ENCODE peak calls at places on chromosomes 12 and 14, in four cellular contexts. O is neuronal stem cell, J is mesenchymal stem cell, B is H9. N is an unnamed sample.

GRCh38 chr14:38592764-38593442 is 337.0 kb upstream of the CLEC14A start:
- DNase-seq in J (no peak), O (no peak), B (no peak), N (no peak)

GRCh38 chr12:34392741-34393085 is 370.4 kb downstream of the ALG10 start:
- DNase-seq in B (peak), O (no peak), J (no peak), N (no peak)

GRCh38 chr14:90600619-90601018 is 203.8 kb downstream of the CALM1 start:
- DNase-seq in B (no peak), O (no peak), J (no peak), N (no peak)

GRCh38 chr14:70571139-70571538 is 29.3 kb downstream of the MED6 start:
- DNase-seq in B (no peak), O (no peak), J (no peak), N (no peak)

GRCh38 chr12:3746758-3747157 is 6.2 kb downstream of the CRACR2A start:
- DNase-seq in J (no peak), B (peak), O (no peak), N (no peak)

GRCh38 chr14:102731101-102731870 is 46.0 kb upstream of the TRAF3 start:
- DNase-seq in B (no peak), J (no peak), O (no peak), N (no peak)

GRCh38 chr12:25957898-25958253 is 606 bp upstream of the RASSF8 start:
- DNase-seq in B (no peak), J (peak), O (no peak), N (peak)

GRCh38 chr14:50186088-50186487 is 45.3 kb downstream of the SOS2 start:
- DNase-seq in B (no peak), J (no peak), O (no peak), N (no peak)

GRCh38 chr12:13079440-13079906 is 24.0 kb downstream of the GSG1 start:
- DNase-seq in B (peak), J (no peak), O (no peak), N (peak)

GRCh38 chr12:123115409-123116111 is 35.3 kb downstream of the PITPNM2 start:
- DNase-seq in J (peak), B (no peak), O (no peak), N (no peak)

GRCh38 chr14:65035049-65035448 is 48.4 kb downstream of the FNTB start:
- DNase-seq in O (no peak), B (no peak), J (no peak), N (no peak)

GRCh38 chr12:48002179-48002601 is 2.1 kb downstream of the COL2A1 start:
- DNase-seq in J (no peak), B (peak), O (peak), N (peak)

GRCh38 chr14:67108230-67108629 is 81.0 kb upstream of the GARIN2 start:
- DNase-seq in O (no peak), B (no peak), J (no peak), N (no peak)

GRCh38 chr14:76574416-76574815 is 186.9 kb upstream of the VASH1 start:
- DNase-seq in J (no peak), O (no peak), B (no peak), N (no peak)

GRCh38 chr14:75147423-75148071 is 20.7 kb upstream of the NEK9 start:
- DNase-seq in B (peak), J (peak), O (peak), N (peak)

GRCh38 chr14:47269788-47270492 is 405.5 kb downstream of the MDGA2 start:
- DNase-seq in B (no peak), J (peak), O (no peak), N (no peak)

GRCh38 chr12:43835656-43836454 is at the start of gene TMEM117:
- DNase-seq in J (peak), O (peak), B (peak), N (peak)

GRCh38 chr12:101891462-101891971 is 14.1 kb downstream of the DRAM1 start:
- DNase-seq in O (no peak), J (peak), B (no peak), N (no peak)

GRCh38 chr12:2640709-2641108 is 154.1 kb upstream of the FKBP4 start:
- DNase-seq in J (peak), B (peak), O (no peak), N (peak)

GRCh38 chr14:103541944-103542544 is 13.0 kb downstream of the TRMT61A start:
- DNase-seq in J (no peak), O (no peak), B (no peak), N (peak)

GRCh38 chr12:14554281-14555008 is 13.2 kb downstream of the PLBD1 start:
- DNase-seq in B (no peak), O (no peak), J (peak), N (peak)

GRCh38 chr14:90290612-90291011 is 34.3 kb downstream of the PSMC1 start:
- DNase-seq in J (no peak), B (no peak), O (no peak), N (no peak)

GRCh38 chr14:68801631-68802030 is 8.8 kb upstream of the ZFP36L1 start:
- DNase-seq in B (no peak), O (no peak), J (no peak), N (no peak)

DNA sequence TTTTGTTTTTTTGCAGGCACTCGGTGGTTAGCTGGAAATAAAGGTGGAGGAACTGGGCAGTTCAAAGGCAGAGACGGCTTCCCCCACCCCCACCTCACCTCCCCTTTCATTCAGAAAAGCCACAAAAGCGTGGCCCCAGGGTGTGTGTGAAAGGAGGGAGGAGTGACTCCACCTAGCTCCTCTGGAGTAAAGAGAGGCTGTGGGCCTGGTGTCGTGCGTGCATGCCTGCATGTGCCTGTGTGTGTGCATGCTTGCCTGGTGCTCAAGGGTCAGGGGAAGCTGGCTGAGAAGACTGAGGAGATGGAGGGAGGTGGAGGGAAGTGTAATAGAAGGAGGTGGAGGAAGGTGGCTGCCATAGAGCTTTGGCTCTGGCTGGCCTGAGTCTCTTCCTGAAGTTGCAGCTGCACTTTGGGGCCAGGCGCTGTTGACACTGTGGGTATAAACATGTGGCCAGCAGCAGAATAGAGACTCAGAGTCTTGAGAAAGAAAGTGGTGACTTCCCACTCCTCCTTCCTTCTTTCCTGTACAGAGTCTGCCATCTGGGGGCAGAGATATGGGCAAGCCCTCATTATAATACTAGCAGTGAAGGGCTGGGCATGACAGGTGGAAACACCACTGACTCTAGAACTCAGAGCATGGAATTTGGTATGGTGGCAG is 36.9 kb upstream of the SINHCAF start:
- DNase-seq in O (peak), J (peak), B (peak), N (peak)
- H2BK5ac ChIP-seq in O (no peak), J (no peak), B (no peak), N (peak)

GRCh38 chr12:27436768-27437167 is 9.8 kb upstream of the SMCO2 start:
- DNase-seq in J (no peak), O (no peak), B (no peak), N (no peak)

GRCh38 chr12:27436029-27436428 is 10.5 kb upstream of the SMCO2 start:
- DNase-seq in J (no peak), B (peak), O (no peak), N (peak)

GRCh38 chr12:27437839-27438238 is 8.7 kb upstream of the SMCO2 start:
- DNase-seq in J (no peak), O (no peak), B (no peak), N (no peak)

GRCh38 chr12:27431185-27431584 is 15.4 kb upstream of the SMCO2 start:
- DNase-seq in O (no peak), J (no peak), B (no peak), N (no peak)

DNA sequence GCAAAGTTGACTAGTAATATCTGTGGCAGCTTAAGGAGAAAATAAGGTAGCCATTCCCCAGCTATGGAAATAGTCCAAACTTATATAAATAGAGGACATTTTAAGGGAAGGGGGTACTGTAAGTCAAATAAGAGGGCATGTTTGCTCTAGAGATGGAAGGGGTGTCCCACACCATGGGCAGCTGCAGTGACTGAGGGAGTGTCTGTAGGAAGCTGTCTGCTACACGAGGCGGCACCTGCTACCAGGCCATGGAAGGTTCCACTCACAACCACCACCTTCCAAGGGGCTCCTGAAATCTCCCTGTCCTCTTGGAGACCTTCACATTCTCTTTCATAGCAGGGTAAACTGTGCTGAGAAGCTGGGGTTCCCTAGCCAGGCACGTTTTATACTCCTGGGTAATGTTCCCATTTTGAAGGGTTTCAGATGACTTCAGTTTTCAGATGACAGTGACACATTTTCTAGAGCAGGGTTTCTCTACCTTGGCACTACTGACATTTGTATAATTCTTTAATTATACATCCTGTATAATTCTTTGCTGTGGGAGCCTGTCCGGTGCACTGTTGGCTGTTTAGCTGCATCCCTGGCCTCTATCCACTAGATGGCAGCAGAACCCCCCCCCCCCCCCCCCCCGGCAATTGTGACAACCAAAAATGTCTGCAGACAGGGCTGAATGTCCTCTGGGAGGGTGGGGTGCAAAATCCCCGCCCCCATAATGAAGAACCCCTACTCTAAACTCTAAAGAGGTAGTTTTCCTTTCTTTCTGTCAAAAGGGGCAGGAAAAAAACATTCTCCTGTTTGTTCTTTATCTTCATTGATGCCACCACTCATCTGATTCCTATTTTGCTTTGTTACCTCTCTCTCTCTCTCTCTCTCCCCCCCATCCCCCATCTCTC is 11.6 kb upstream of the SMCO2 start:
- DNase-seq in B (no peak), J (no peak), O (no peak), N (no peak)
- H2BK5ac ChIP-seq in B (no peak), J (no peak), O (no peak), N (no peak)

GRCh38 chr14:88791252-88791621 is 1.5 kb downstream of the EML5 start:
- DNase-seq in B (no peak), O (no peak), J (no peak), N (no peak)
- H2BK5ac ChIP-seq in B (no peak), O (no peak), J (no peak), N (no peak)

GRCh38 chr12:42728287-42728686 is 138.7 kb upstream of the PRICKLE1 start:
- DNase-seq in J (no peak), B (no peak), O (no peak), N (no peak)

GRCh38 chr12:42728770-42729531 is 139.4 kb upstream of the PRICKLE1 start:
- DNase-seq in B (no peak), J (no peak), O (no peak), N (no peak)

GRCh38 chr12:42729532-42729895 is 140.0 kb upstream of the PRICKLE1 start:
- DNase-seq in B (no peak), J (peak), O (no peak), N (peak)

GRCh38 chr12:42730286-42730685 is 140.7 kb upstream of the PRICKLE1 start:
- DNase-seq in B (no peak), O (no peak), J (peak), N (no peak)

GRCh38 chr12:42725839-42726238 is 136.3 kb upstream of the PRICKLE1 start:
- DNase-seq in J (peak), B (no peak), O (no peak), N (no peak)
- H2BK5ac ChIP-seq in J (no peak), B (no peak), O (no peak), N (no peak)

DNA sequence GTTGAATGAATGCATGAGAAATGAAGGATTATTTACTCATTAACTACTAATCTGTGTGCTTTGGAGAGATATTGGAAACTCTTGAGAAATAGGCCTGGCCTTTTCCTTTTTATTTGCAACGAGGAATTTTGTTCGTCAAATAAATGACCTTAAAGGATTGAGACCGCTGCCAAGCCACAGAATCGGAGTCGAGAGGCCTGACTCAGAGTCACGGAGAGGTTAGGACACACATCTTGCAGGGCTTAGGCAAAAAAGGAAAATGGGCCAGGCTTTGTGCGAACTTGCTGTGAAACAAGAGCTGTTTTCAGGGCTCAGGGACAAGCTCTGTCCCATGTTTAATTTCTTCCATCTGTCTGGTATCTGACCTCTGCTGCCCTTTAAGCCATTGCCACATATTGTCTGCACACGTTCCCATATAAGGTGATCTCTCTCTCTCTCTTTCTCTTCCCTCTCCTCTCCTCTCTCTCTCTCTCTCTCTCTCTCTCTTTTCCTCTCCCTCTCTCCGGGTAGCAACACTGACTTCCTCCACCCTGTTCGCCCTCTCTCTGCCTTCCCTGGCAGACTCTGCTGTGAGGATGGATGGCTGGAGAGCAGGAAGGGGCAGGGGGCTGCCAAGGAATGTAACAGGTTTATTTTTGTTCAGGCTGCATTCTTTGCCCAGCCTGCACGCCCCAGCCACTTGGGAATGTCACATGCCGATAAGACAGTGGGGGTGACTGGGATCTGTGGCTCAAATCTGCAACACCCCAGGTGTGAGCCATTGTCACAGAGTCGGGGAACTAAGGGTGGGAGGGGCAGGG is 14.9 kb upstream of the IFT81 start:
- DNase-seq in B (no peak), O (no peak), J (peak), N (peak)
- H2BK5ac ChIP-seq in B (no peak), O (no peak), J (no peak), N (no peak)

GRCh38 chr14:30158299-30158698 is 230.7 kb upstream of the PRKD1 start:
- DNase-seq in B (no peak), J (no peak), O (no peak), N (peak)

GRCh38 chr14:30153662-30154061 is 226.0 kb upstream of the PRKD1 start:
- DNase-seq in B (no peak), O (no peak), J (no peak), N (no peak)
- H2BK5ac ChIP-seq in B (no peak), O (no peak), J (no peak), N (no peak)

DNA sequence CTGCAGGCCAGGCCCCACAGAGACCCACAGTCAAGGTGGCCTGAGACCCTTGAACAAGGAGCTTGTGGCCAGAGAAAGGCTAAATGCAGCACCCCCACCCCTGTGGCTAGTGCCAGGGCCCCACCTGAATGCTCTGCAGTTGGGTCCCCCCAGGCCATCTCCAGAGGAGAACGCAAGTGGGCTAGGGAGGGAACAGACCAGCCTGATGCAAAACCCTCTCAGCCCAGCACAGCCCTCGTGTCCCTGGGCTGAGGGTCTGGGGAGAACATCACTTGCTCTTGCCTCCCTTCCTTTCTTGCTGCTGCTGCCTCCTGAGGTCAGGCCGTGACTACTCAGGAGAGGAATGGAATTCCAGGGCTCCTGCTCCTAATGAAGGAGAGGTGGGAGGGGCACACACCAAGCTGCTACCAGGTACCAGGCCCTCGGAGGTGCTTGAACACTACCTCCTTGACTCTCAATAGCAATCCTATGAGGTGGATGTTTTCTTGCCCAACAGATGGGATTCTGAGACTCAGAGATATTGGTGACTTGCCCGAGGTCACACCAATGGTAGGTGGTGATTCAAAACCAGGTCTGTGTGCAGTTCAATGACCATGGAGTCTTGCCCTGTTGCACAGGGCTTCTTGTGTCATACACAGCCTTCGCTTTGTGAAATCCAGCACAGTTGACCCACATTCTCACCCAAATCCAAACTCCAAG is 45.5 kb downstream of the PSMA6 start:
- DNase-seq in O (no peak), J (no peak), B (peak), N (peak)
- H2BK5ac ChIP-seq in O (no peak), J (no peak), B (no peak), N (peak)

GRCh38 chr12:6181166-6181565 is 19.0 kb upstream of the CD9 start:
- DNase-seq in J (no peak), B (no peak), O (no peak), N (no peak)

GRCh38 chr12:6183689-6184441 is 16.3 kb upstream of the CD9 start:
- DNase-seq in B (no peak), J (peak), O (no peak), N (no peak)

GRCh38 chr12:6182279-6182898 is 17.8 kb upstream of the CD9 start:
- DNase-seq in B (peak), J (peak), O (no peak), N (no peak)

GRCh38 chr12:6180300-6181051 is 19.7 kb upstream of the CD9 start:
- DNase-seq in J (peak), B (peak), O (no peak), N (no peak)

DNA sequence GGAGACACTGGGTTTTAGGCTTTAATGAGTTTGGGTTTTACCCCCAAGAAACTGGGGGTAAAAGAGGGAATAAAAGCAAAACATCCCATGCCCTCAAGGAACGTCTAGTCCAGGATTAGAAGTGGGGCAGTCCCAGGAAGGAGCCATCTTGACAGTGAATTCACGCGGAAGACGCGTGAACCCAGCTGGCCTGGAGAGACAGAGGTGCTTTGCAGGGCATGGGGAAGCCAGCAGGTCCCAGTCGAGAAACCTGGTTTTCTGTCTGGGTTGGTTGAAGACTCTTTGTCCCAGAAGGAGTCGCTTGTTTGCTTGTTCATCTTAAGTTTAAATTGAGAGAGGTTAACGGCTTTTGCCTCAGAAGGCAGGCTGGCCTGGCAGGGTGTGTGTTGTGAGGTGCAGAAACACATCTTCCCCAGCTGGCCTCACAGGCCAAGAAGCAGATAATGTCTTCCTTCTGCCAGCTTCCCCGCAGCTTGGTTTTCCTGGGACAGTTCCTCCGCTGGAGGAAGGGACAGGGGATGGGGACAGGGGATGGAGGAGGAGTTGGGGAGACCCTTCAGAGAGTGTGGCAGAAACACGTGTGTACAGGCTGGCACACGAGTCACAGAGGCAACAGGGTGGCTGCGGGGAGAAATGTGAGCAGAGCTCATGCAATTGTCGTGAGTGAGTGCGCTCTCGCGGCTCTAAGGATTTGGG is 18.5 kb upstream of the CD9 start:
- DNase-seq in J (peak), O (no peak), B (peak), N (no peak)
- H2BK5ac ChIP-seq in J (peak), O (no peak), B (no peak), N (peak)

DNA sequence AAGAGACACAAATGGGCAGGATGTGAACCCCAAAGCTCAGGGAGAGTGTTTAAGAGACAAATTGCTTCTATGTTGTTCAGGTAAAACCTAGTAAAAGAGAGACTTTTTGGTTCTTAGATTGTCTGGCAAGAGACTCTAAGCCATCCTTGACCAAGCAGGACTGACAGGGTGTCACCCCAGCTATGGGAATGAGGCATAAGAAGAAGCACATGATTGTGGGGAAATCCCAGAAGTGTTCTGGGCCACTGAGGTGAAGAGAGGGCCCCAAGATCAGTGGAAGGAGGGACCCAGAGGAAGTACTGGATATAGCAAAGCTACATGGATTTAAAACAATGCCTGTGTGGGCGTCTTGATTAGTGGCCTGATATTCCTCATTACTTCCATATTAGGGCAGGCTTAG is 99.0 kb downstream of the SAMD4A start:
- DNase-seq in B (no peak), J (no peak), O (no peak), N (no peak)
- H2BK5ac ChIP-seq in B (no peak), J (no peak), O (no peak), N (no peak)